ENCODE peak calls at places on chromosomes 4 and X, in ten cellular contexts. One of them, this sample, is unnamed.

GRCh38 chr4:161336016-161336415 is 827.8 kb downstream of the FSTL5 start:
- DNase-seq in CD8-positive, alpha-beta memory T cell: no peak
- DNase-seq in OCI-LY7: no peak
- DNase-seq in tibial artery: no peak
- DNase-seq in heart left ventricle: no peak
- DNase-seq in hepatocyte: peak
- DNase-seq in endodermal cell: no peak
- DNase-seq in thoracic aorta: no peak
- DNase-seq in tibial nerve: no peak
- DNase-seq in IMR-90: no peak
- DNase-seq in this sample: no peak

GRCh38 chr4:105350859-105351494 is 122.9 kb downstream of the PPA2 start:
- DNase-seq in CD8-positive, alpha-beta memory T cell: no peak
- DNase-seq in OCI-LY7: no peak
- DNase-seq in tibial artery: no peak
- DNase-seq in heart left ventricle: no peak
- DNase-seq in hepatocyte: no peak
- DNase-seq in endodermal cell: no peak
- DNase-seq in thoracic aorta: no peak
- DNase-seq in tibial nerve: no peak
- DNase-seq in IMR-90: peak
- DNase-seq in this sample: no peak

GRCh38 chr4:87465739-87466366 is 43.5 kb downstream of the NUDT9 start:
- DNase-seq in CD8-positive, alpha-beta memory T cell: no peak
- DNase-seq in OCI-LY7: peak
- DNase-seq in tibial artery: no peak
- DNase-seq in heart left ventricle: no peak
- DNase-seq in hepatocyte: peak
- DNase-seq in endodermal cell: no peak
- DNase-seq in thoracic aorta: no peak
- DNase-seq in tibial nerve: peak
- DNase-seq in IMR-90: peak
- DNase-seq in this sample: no peak

GRCh38 chr4:23297327-23297726 is 592.5 kb downstream of the PPARGC1A start:
- DNase-seq in CD8-positive, alpha-beta memory T cell: no peak
- DNase-seq in OCI-LY7: peak
- DNase-seq in tibial artery: no peak
- DNase-seq in heart left ventricle: no peak
- DNase-seq in hepatocyte: no peak
- DNase-seq in endodermal cell: peak
- DNase-seq in thoracic aorta: no peak
- DNase-seq in tibial nerve: no peak
- DNase-seq in IMR-90: no peak
- DNase-seq in this sample: no peak

GRCh38 chr4:52914051-52914605 is 52.0 kb downstream of the RASL11B start:
- DNase-seq in CD8-positive, alpha-beta memory T cell: no peak
- DNase-seq in OCI-LY7: no peak
- DNase-seq in tibial artery: no peak
- DNase-seq in heart left ventricle: no peak
- DNase-seq in hepatocyte: peak
- DNase-seq in endodermal cell: no peak
- DNase-seq in thoracic aorta: no peak
- DNase-seq in tibial nerve: no peak
- DNase-seq in IMR-90: peak
- DNase-seq in this sample: no peak

GRCh38 chrX:16239211-16239610 is 71.9 kb downstream of the MAGEB17 start:
- DNase-seq in CD8-positive, alpha-beta memory T cell: no peak
- DNase-seq in OCI-LY7: no peak
- DNase-seq in tibial artery: no peak
- DNase-seq in heart left ventricle: no peak
- DNase-seq in hepatocyte: peak
- DNase-seq in endodermal cell: no peak
- DNase-seq in thoracic aorta: no peak
- DNase-seq in tibial nerve: no peak
- DNase-seq in IMR-90: peak
- DNase-seq in this sample: no peak

GRCh38 chrX:9429767-9430166 is 35.1 kb upstream of the TBL1X start:
- DNase-seq in CD8-positive, alpha-beta memory T cell: no peak
- DNase-seq in OCI-LY7: no peak
- DNase-seq in tibial artery: no peak
- DNase-seq in heart left ventricle: no peak
- DNase-seq in hepatocyte: no peak
- DNase-seq in endodermal cell: no peak
- DNase-seq in thoracic aorta: no peak
- DNase-seq in tibial nerve: no peak
- DNase-seq in IMR-90: no peak
- DNase-seq in this sample: no peak

GRCh38 chrX:114267127-114267526 is 316.8 kb upstream of the HTR2C start:
- DNase-seq in CD8-positive, alpha-beta memory T cell: no peak
- DNase-seq in OCI-LY7: no peak
- DNase-seq in tibial artery: no peak
- DNase-seq in heart left ventricle: no peak
- DNase-seq in hepatocyte: no peak
- DNase-seq in endodermal cell: no peak
- DNase-seq in thoracic aorta: no peak
- DNase-seq in tibial nerve: no peak
- DNase-seq in IMR-90: no peak
- DNase-seq in this sample: no peak

GRCh38 chr4:96052827-96053226 is 212.9 kb downstream of the PDHA2 start:
- DNase-seq in CD8-positive, alpha-beta memory T cell: no peak
- DNase-seq in OCI-LY7: no peak
- DNase-seq in tibial artery: no peak
- DNase-seq in heart left ventricle: no peak
- DNase-seq in hepatocyte: no peak
- DNase-seq in endodermal cell: no peak
- DNase-seq in thoracic aorta: no peak
- DNase-seq in tibial nerve: no peak
- DNase-seq in IMR-90: no peak
- DNase-seq in this sample: no peak

GRCh38 chr4:15769202-15769601 is 8.9 kb upstream of the CD38 start:
- DNase-seq in CD8-positive, alpha-beta memory T cell: no peak
- DNase-seq in OCI-LY7: no peak
- DNase-seq in tibial artery: no peak
- DNase-seq in heart left ventricle: no peak
- DNase-seq in hepatocyte: no peak
- DNase-seq in endodermal cell: no peak
- DNase-seq in thoracic aorta: no peak
- DNase-seq in tibial nerve: no peak
- DNase-seq in IMR-90: no peak
- DNase-seq in this sample: no peak

GRCh38 chr4:110501826-110502225 is 25.9 kb downstream of the ENPEP start:
- DNase-seq in CD8-positive, alpha-beta memory T cell: no peak
- DNase-seq in OCI-LY7: no peak
- DNase-seq in tibial artery: no peak
- DNase-seq in heart left ventricle: no peak
- DNase-seq in hepatocyte: no peak
- DNase-seq in endodermal cell: no peak
- DNase-seq in thoracic aorta: no peak
- DNase-seq in tibial nerve: no peak
- DNase-seq in IMR-90: peak
- DNase-seq in this sample: no peak

GRCh38 chr4:39083164-39083563 is 21.1 kb downstream of the KLHL5 start:
- DNase-seq in CD8-positive, alpha-beta memory T cell: no peak
- DNase-seq in OCI-LY7: no peak
- DNase-seq in tibial artery: no peak
- DNase-seq in heart left ventricle: no peak
- DNase-seq in hepatocyte: no peak
- DNase-seq in endodermal cell: no peak
- DNase-seq in thoracic aorta: no peak
- DNase-seq in tibial nerve: no peak
- DNase-seq in IMR-90: peak
- DNase-seq in this sample: no peak

GRCh38 chr4:185758807-185759206 is 53.2 kb downstream of the SORBS2 start:
- DNase-seq in CD8-positive, alpha-beta memory T cell: no peak
- DNase-seq in OCI-LY7: no peak
- DNase-seq in tibial artery: no peak
- DNase-seq in heart left ventricle: no peak
- DNase-seq in hepatocyte: no peak
- DNase-seq in endodermal cell: no peak
- DNase-seq in thoracic aorta: no peak
- DNase-seq in tibial nerve: no peak
- DNase-seq in IMR-90: no peak
- DNase-seq in this sample: no peak

GRCh38 chrX:71466979-71467523 is 65.9 kb upstream of the OGT start:
- DNase-seq in CD8-positive, alpha-beta memory T cell: no peak
- DNase-seq in OCI-LY7: no peak
- DNase-seq in tibial artery: no peak
- DNase-seq in heart left ventricle: no peak
- DNase-seq in hepatocyte: no peak
- DNase-seq in endodermal cell: no peak
- DNase-seq in thoracic aorta: no peak
- DNase-seq in tibial nerve: no peak
- DNase-seq in IMR-90: no peak
- DNase-seq in this sample: no peak

GRCh38 chr4:149584703-149585102 is 230.9 kb downstream of the IQCM start:
- DNase-seq in CD8-positive, alpha-beta memory T cell: no peak
- DNase-seq in OCI-LY7: no peak
- DNase-seq in tibial artery: no peak
- DNase-seq in heart left ventricle: no peak
- DNase-seq in hepatocyte: no peak
- DNase-seq in endodermal cell: no peak
- DNase-seq in thoracic aorta: no peak
- DNase-seq in tibial nerve: no peak
- DNase-seq in IMR-90: no peak
- DNase-seq in this sample: no peak

GRCh38 chr4:122686709-122687108 is 45.8 kb upstream of the BBS12 start:
- DNase-seq in CD8-positive, alpha-beta memory T cell: no peak
- DNase-seq in OCI-LY7: no peak
- DNase-seq in tibial artery: no peak
- DNase-seq in heart left ventricle: no peak
- DNase-seq in hepatocyte: no peak
- DNase-seq in endodermal cell: no peak
- DNase-seq in thoracic aorta: no peak
- DNase-seq in tibial nerve: no peak
- DNase-seq in IMR-90: no peak
- DNase-seq in this sample: no peak
- H3K27ac ChIP-seq in CD8-positive, alpha-beta memory T cell: no peak
- H3K27ac ChIP-seq in OCI-LY7: no peak
- H3K27ac ChIP-seq in tibial artery: no peak
- H3K27ac ChIP-seq in heart left ventricle: peak
- H3K27ac ChIP-seq in hepatocyte: no peak
- H3K27ac ChIP-seq in endodermal cell: no peak
- H3K27ac ChIP-seq in thoracic aorta: no peak
- H3K27ac ChIP-seq in tibial nerve: no peak
- H3K27ac ChIP-seq in IMR-90: no peak
- H3K27ac ChIP-seq in this sample: no peak

GRCh38 chr4:84232311-84233095 is 266.6 kb downstream of the NKX6-1 start:
- DNase-seq in CD8-positive, alpha-beta memory T cell: no peak
- DNase-seq in OCI-LY7: no peak
- DNase-seq in tibial artery: no peak
- DNase-seq in heart left ventricle: no peak
- DNase-seq in hepatocyte: no peak
- DNase-seq in endodermal cell: no peak
- DNase-seq in thoracic aorta: no peak
- DNase-seq in tibial nerve: no peak
- DNase-seq in IMR-90: no peak
- DNase-seq in this sample: no peak
- H3K4me3 ChIP-seq in CD8-positive, alpha-beta memory T cell: no peak
- H3K4me3 ChIP-seq in OCI-LY7: no peak
- H3K4me3 ChIP-seq in tibial artery: no peak
- H3K4me3 ChIP-seq in heart left ventricle: no peak
- H3K4me3 ChIP-seq in hepatocyte: no peak
- H3K4me3 ChIP-seq in endodermal cell: no peak
- H3K4me3 ChIP-seq in thoracic aorta: no peak
- H3K4me3 ChIP-seq in tibial nerve: no peak
- H3K4me3 ChIP-seq in IMR-90: no peak
- H3K4me3 ChIP-seq in this sample: no peak

GRCh38 chr4:69750346-69750745 is 10.1 kb downstream of the SULT1B1 start:
- DNase-seq in CD8-positive, alpha-beta memory T cell: no peak
- DNase-seq in OCI-LY7: no peak
- DNase-seq in tibial artery: no peak
- DNase-seq in heart left ventricle: no peak
- DNase-seq in hepatocyte: no peak
- DNase-seq in endodermal cell: no peak
- DNase-seq in thoracic aorta: no peak
- DNase-seq in tibial nerve: no peak
- DNase-seq in IMR-90: no peak
- DNase-seq in this sample: no peak
- H3K27ac ChIP-seq in CD8-positive, alpha-beta memory T cell: no peak
- H3K27ac ChIP-seq in OCI-LY7: no peak
- H3K27ac ChIP-seq in tibial artery: no peak
- H3K27ac ChIP-seq in heart left ventricle: no peak
- H3K27ac ChIP-seq in hepatocyte: no peak
- H3K27ac ChIP-seq in endodermal cell: no peak
- H3K27ac ChIP-seq in thoracic aorta: no peak
- H3K27ac ChIP-seq in tibial nerve: no peak
- H3K27ac ChIP-seq in IMR-90: no peak
- H3K27ac ChIP-seq in this sample: no peak

DNA sequence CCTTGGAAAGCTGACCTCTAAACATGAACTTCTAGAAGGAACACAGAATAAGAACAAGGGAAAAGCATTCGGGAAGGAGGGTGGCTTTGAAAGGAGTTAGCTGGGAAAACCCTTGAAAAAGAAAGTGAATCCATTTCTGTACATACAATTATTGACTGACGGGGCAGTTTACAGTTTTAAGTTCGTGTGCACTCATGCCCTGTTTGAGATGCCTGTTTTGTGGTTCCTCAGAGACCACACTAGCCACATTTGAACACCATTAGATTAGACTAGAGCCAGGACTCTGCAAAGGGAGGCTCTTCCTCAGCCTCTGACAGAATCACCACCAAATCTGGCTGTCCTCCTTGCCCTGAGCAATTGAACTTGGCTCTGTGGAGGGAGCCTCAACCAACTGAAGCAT is 158.3 kb downstream of the PALLD start:
- DNase-seq in CD8-positive, alpha-beta memory T cell: no peak
- DNase-seq in OCI-LY7: no peak
- DNase-seq in tibial artery: no peak
- DNase-seq in heart left ventricle: no peak
- DNase-seq in hepatocyte: no peak
- DNase-seq in endodermal cell: no peak
- DNase-seq in thoracic aorta: no peak
- DNase-seq in tibial nerve: no peak
- DNase-seq in IMR-90: no peak
- DNase-seq in this sample: no peak
- H3K4me3 ChIP-seq in CD8-positive, alpha-beta memory T cell: no peak
- H3K4me3 ChIP-seq in OCI-LY7: no peak
- H3K4me3 ChIP-seq in tibial artery: no peak
- H3K4me3 ChIP-seq in heart left ventricle: no peak
- H3K4me3 ChIP-seq in hepatocyte: no peak
- H3K4me3 ChIP-seq in endodermal cell: no peak
- H3K4me3 ChIP-seq in thoracic aorta: no peak
- H3K4me3 ChIP-seq in tibial nerve: no peak
- H3K4me3 ChIP-seq in IMR-90: no peak
- H3K4me3 ChIP-seq in this sample: no peak

This sample was measured in right cardiac atrium.